ENCODE peak calls at places on chromosome 22, in four cellular contexts. X is IMR-90, I is endothelial cell of umbilical vein, D is GM12878. E is an unnamed sample.

GRCh38 chr22:36287881-36288515 is 35.1 kb downstream of the APOL1 start:
- DNase-seq in X (no peak), I (no peak), D (no peak), E (no peak)

GRCh38 chr22:24304067-24304675 is 33.5 kb downstream of the SPECC1L start:
- DNase-seq in D (no peak), X (no peak), I (no peak), E (no peak)

GRCh38 chr22:49756656-49757055 is 71.0 kb downstream of the BRD1 start:
- DNase-seq in I (no peak), D (no peak), X (no peak), E (no peak)

GRCh38 chr22:36286096-36286957 is 33.4 kb downstream of the APOL1 start:
- DNase-seq in I (peak; percentile 68), D (no peak), X (peak; percentile 72), E (peak; percentile 83)

GRCh38 chr22:49738006-49738405 is 89.7 kb downstream of the BRD1 start:
- DNase-seq in X (no peak), D (no peak), I (no peak), E (no peak)

GRCh38 chr22:27518583-27519437 is 282.7 kb downstream of the MN1 start:
- DNase-seq in D (no peak), I (no peak), X (peak; percentile 16), E (no peak)

GRCh38 chr22:34829485-34829884 is 236.5 kb upstream of the ISX start:
- DNase-seq in D (no peak), I (no peak), X (no peak), E (no peak)

GRCh38 chr22:27456696-27457503 is 344.7 kb downstream of the MN1 start:
- DNase-seq in D (no peak), I (peak; percentile 29), X (peak; percentile 93), E (no peak)

GRCh38 chr22:48884292-48884691 is 943.4 kb downstream of the BRD1 start:
- DNase-seq in D (no peak), X (no peak), I (no peak), E (no peak)

GRCh38 chr22:27509132-27509920 is 292.2 kb downstream of the MN1 start:
- DNase-seq in I (no peak), X (no peak), D (no peak), E (no peak)

GRCh38 chr22:49657974-49658550 is 169.6 kb downstream of the BRD1 start:
- DNase-seq in I (no peak), D (no peak), X (no peak), E (no peak)

GRCh38 chr22:29079218-29079901 is 6.5 kb downstream of the KREMEN1 start:
- DNase-seq in D (no peak), I (no peak), X (no peak), E (peak; percentile 12)

GRCh38 chr22:17910561-17911311 is 113.6 kb downstream of the MICAL3 start:
- DNase-seq in I (peak; percentile 94), X (peak; percentile 91), D (no peak), E (peak; percentile 38)

GRCh38 chr22:49976439-49977175 is 16.0 kb downstream of the PIM3 start:
- DNase-seq in I (no peak), X (no peak), D (peak; percentile 67), E (no peak)

GRCh38 chr22:33971561-33971961 is 51.3 kb upstream of the LARGE1 start:
- DNase-seq in D (no peak), I (no peak), X (no peak), E (no peak)

GRCh38 chr22:50531546-50532352 is 1.9 kb upstream of the TYMP start:
- DNase-seq in X (peak; percentile 41), I (peak; percentile 42), D (no peak), E (no peak)

GRCh38 chr22:24894998-24895397 is 51.5 kb downstream of the LHFPL7 start:
- DNase-seq in D (no peak), X (no peak), I (peak; percentile 84), E (no peak)

GRCh38 chr22:36764060-36764459 is 11.9 kb downstream of the IFT27 start:
- DNase-seq in X (no peak), D (no peak), I (no peak), E (no peak)

GRCh38 chr22:37635157-37635556 is 4.3 kb upstream of the SH3BP1 start:
- DNase-seq in X (no peak), D (no peak), I (no peak), E (no peak)

GRCh38 chr22:32697331-32697995 is 104.0 kb upstream of the TIMP3 start:
- DNase-seq in I (no peak), X (no peak), D (no peak), E (no peak)

GRCh38 chr22:32700186-32700882 is 101.2 kb upstream of the TIMP3 start:
- DNase-seq in D (no peak), X (peak; percentile 58), I (no peak), E (no peak)

GRCh38 chr22:32698926-32699619 is 102.4 kb upstream of the TIMP3 start:
- DNase-seq in I (no peak), D (no peak), X (no peak), E (no peak)

GRCh38 chr22:32701021-32701420 is 100.5 kb upstream of the TIMP3 start:
- DNase-seq in D (no peak), X (peak; percentile 37), I (no peak), E (no peak)

GRCh38 chr22:32699686-32700085 is 101.8 kb upstream of the TIMP3 start:
- DNase-seq in D (no peak), X (no peak), I (no peak), E (no peak)
- H3K4me2 ChIP-seq in D (no peak overlapping the region), X (no peak overlapping the region), I (no peak overlapping the region), E (no peak overlapping the region)

GRCh38 chr22:26304730-26305129 is 124.3 kb upstream of the ASPHD2 start:
- DNase-seq in X (no peak), D (no peak), I (no peak), E (no peak)

GRCh38 chr22:26308467-26308866 is 120.6 kb upstream of the ASPHD2 start:
- DNase-seq in I (no peak), X (no peak), D (no peak), E (no peak)

GRCh38 chr22:26302726-26303125 is 126.3 kb upstream of the ASPHD2 start:
- DNase-seq in D (no peak), X (no peak), I (no peak), E (no peak)

GRCh38 chr22:26298605-26299310 is 129.5 kb downstream of the SEZ6L start:
- DNase-seq in D (no peak), I (no peak), X (no peak), E (no peak)

DNA sequence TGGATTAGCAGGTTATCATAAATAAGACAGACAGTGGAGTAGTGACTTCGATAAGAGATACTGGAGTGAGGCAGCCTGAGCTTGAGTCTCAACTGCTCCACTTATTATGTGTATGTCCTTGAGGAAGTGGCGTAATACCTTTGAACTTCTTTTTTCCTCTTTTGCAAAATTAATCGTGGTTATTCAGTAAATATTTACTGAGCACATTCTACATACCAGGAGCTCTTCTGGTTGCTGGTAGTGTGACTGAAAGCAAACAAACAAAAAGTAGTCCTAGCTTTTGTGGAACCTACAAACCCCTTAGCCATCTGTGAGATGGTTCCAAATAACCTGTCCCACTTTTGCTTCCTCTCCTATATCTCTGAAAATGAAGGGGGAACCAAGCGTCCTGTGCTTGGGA is 125.6 kb upstream of the ASPHD2 start:
- DNase-seq in I (no peak), D (no peak), X (no peak), E (no peak)
- TF ChIP-seq FOS in I (no peak), D (no peak), X (no peak), E (no peak)

GRCh38 chr22:31243339-31244043 is 31.4 kb downstream of the LIMK2 start:
- DNase-seq in X (no peak), I (peak; percentile 40), D (no peak), E (no peak)

GRCh38 chr22:31240011-31240410 is 27.9 kb downstream of the LIMK2 start:
- DNase-seq in I (no peak), X (peak; percentile 63), D (no peak), E (no peak)

GRCh38 chr22:31241200-31241599 is 29.1 kb downstream of the LIMK2 start:
- DNase-seq in I (peak; percentile 62), X (peak; percentile 26), D (no peak), E (peak; percentile 21)

GRCh38 chr22:31244044-31244942 is 32.2 kb downstream of the LIMK2 start:
- DNase-seq in D (no peak), X (peak; percentile 80), I (peak; percentile 82), E (peak; percentile 37)

GRCh38 chr22:31241936-31242335 is 29.8 kb downstream of the LIMK2 start:
- DNase-seq in I (peak; percentile 80), D (no peak), X (peak; percentile 90), E (no peak)
- H3K4me2 ChIP-seq in I (peak overlapping the region; percentile 40), D (no peak overlapping the region), X (peak overlapping the region; percentile 27), E (no peak overlapping the region)

DNA sequence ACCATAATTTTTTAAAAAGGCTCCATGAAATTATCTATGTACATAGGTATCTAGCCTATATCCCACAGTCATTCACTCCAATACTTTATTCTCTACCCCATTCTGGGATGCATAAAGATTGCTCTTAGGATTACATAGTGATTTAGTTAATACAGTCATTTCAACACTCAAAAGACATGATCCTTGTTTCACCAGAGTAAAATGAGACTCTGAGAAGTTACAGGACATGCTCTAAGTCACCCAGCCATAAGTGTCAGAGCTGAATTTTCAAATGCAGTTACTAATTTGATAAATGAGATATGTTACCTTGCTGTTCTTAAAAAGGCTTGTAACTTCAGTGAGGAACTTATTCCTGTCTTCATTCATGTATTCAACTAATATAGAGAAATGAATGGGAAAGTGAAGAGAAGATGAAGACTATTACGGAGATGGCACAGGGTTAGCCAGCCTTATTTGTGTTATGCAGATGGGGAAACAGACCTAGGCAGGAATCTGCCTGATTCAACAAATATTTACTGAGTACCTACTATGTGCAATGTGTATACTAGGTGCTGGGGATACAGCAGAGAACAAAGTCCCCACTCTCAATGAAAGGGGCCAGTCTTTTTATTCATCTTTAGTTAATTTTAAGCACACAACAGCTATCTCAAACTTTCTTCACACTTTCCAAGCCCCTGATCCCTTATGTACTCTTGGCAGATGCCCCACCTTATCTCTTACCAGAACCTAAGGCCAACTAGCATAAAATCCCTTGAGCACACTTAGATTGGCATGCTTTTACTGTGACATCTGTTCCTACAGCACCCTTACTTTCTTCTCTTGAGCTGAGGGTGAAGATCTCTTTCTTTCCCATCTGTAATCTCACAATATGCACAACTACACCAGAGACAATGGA is 21.6 kb downstream of the MAPK1 start:
- DNase-seq in D (no peak), X (no peak), I (no peak), E (peak; percentile 62)
- TF ChIP-seq FOS in D (no peak), X (no peak), I (no peak), E (no peak)

GRCh38 chr22:46081831-46082210 is 68.5 kb upstream of the PPARA start:
- DNase-seq in I (no peak), D (no peak), X (no peak), E (no peak)
- H3K4me2 ChIP-seq in I (no peak overlapping the region), D (no peak overlapping the region), X (peak overlapping the region; percentile 1), E (no peak overlapping the region)

GRCh38 chr22:43774318-43774717 is 37.8 kb downstream of the EFCAB6 start:
- DNase-seq in X (no peak), D (no peak), I (no peak), E (no peak)
- TF ChIP-seq FOS in X (no peak), D (no peak), I (no peak), E (no peak)

GRCh38 chr22:42747701-42748513 is 27.2 kb upstream of the A4GALT start:
- DNase-seq in X (peak; percentile 76), D (no peak), I (peak; percentile 48), E (no peak)

GRCh38 chr22:42742940-42743339 is 22.3 kb upstream of the A4GALT start:
- DNase-seq in I (no peak), X (no peak), D (no peak), E (peak; percentile 68)

GRCh38 chr22:42743501-42743991 is 22.9 kb upstream of the A4GALT start:
- DNase-seq in D (no peak), X (no peak), I (peak; percentile 34), E (no peak)

GRCh38 chr22:42745118-42745517 is 24.4 kb upstream of the A4GALT start:
- DNase-seq in D (no peak), X (peak; percentile 75), I (peak; percentile 40), E (no peak)
- H3K4me2 ChIP-seq in D (no peak overlapping the region), X (no peak overlapping the region), I (no peak overlapping the region), E (no peak overlapping the region)